ENCODE peak calls at places on chromosomes 12 and 14, in seven cellular contexts. V is CD8-positive, alpha-beta T cell; R is heart left ventricle; T is nephron progenitor cell; W is B cell; S is endodermal cell; K is HepG2. U is an unnamed sample.

GRCh38 chr12:77116277-77116676 is 50.9 kb upstream of the E2F7 start:
- DNase-seq in S (no peak), R (no peak), W (no peak), T (no peak), V (no peak), K (no peak), U (no peak)

GRCh38 chr12:64103821-64104220 is 118.3 kb downstream of the KICS2 start:
- DNase-seq in R (no peak), T (no peak), S (no peak), V (no peak), K (no peak), W (no peak), U (no peak)

GRCh38 chr14:81400852-81401251 is 728 bp upstream of the STON2 start:
- DNase-seq in R (no peak), W (no peak), S (no peak), V (no peak), T (no peak), K (no peak), U (no peak)

GRCh38 chr12:132003846-132004245 is 54.1 kb downstream of the EP400 start:
- DNase-seq in V (no peak), T (no peak), W (no peak), K (no peak), R (no peak), S (no peak), U (no peak)

GRCh38 chr14:96616168-96616681 is 114.0 kb downstream of the PAPOLA start:
- DNase-seq in W (no peak), V (no peak), T (no peak), K (no peak), R (no peak), S (peak; percentile 81), U (no peak)

GRCh38 chr14:88554458-88555286 is at the start of gene PTPN21:
- DNase-seq in S (peak; percentile 91), K (peak; percentile 43), V (no peak), W (peak; percentile 45), T (peak; percentile 87), R (peak; percentile 88), U (peak; percentile 67)

GRCh38 chr14:50447491-50447890 is 50.8 kb upstream of the CDKL1 start:
- DNase-seq in R (no peak), W (no peak), S (no peak), V (no peak), T (no peak), K (no peak), U (no peak)

GRCh38 chr12:83141460-83141994 is 454.8 kb downstream of the TMTC2 start:
- DNase-seq in R (no peak), S (no peak), W (no peak), K (no peak), T (no peak), V (no peak), U (no peak)

GRCh38 chr12:78887008-78887407 is 22.4 kb downstream of the SYT1 start:
- DNase-seq in T (no peak), R (no peak), V (no peak), K (peak; percentile 2), S (peak; percentile 31), W (no peak), U (no peak)

GRCh38 chr12:104588048-104588942 is 131.5 kb downstream of the CHST11 start:
- DNase-seq in W (no peak), V (no peak), R (no peak), S (no peak), T (peak; percentile 19), K (no peak), U (no peak)

GRCh38 chr12:103841690-103842584 is 903 bp upstream of the NT5DC3 start:
- DNase-seq in T (peak; percentile 71), V (peak; percentile 27), K (peak; percentile 40), R (peak; percentile 49), S (peak; percentile 95), W (no peak), U (no peak)

GRCh38 chr14:37580146-37580545 is 14.9 kb downstream of the FOXA1 start:
- DNase-seq in S (no peak), V (no peak), K (no peak), T (no peak), W (no peak), R (no peak), U (no peak)

GRCh38 chr12:13044859-13045384 is 741 bp downstream of the FAM234B start:
- DNase-seq in W (no peak), R (no peak), T (no peak), K (no peak), S (no peak), V (no peak), U (no peak)

GRCh38 chr12:32298917-32299316 is 100.4 kb upstream of the FGD4 start:
- DNase-seq in V (no peak), S (no peak), K (no peak), T (no peak), R (no peak), W (no peak), U (no peak)

GRCh38 chr12:96061864-96062453 is 26.6 kb upstream of the LTA4H start:
- DNase-seq in V (peak; percentile 75), S (peak; percentile 94), R (peak; percentile 71), K (peak; percentile 54), T (peak; percentile 62), W (peak; percentile 89), U (peak; percentile 73)

GRCh38 chr12:53172352-53172751 is 8.2 kb upstream of the ZNF740 start:
- DNase-seq in V (no peak), R (no peak), S (peak; percentile 54), W (no peak), K (no peak), T (no peak), U (no peak)

GRCh38 chr12:13941258-13942249 is 39.8 kb downstream of the GRIN2B start:
- DNase-seq in S (peak; percentile 95), T (peak; percentile 34), V (no peak), W (peak; percentile 24), R (no peak), K (peak; percentile 76), U (peak; percentile 38)

GRCh38 chr14:34713681-34714319 is 593 bp downstream of the CFL2 start:
- DNase-seq in V (peak; percentile 23), R (peak; percentile 40), K (peak; percentile 55), T (no peak), S (no peak), W (no peak), U (peak; percentile 34)

GRCh38 chr12:109767456-109767855 is 53.8 kb downstream of the FAM222A start:
- DNase-seq in V (no peak), S (peak; percentile 23), K (no peak), T (no peak), W (no peak), R (no peak), U (no peak)

GRCh38 chr14:33556382-33557121 is 394.3 kb downstream of the EGLN3 start:
- DNase-seq in K (no peak), V (no peak), R (no peak), S (no peak), W (no peak), T (no peak), U (no peak)

GRCh38 chr12:57085999-57086950 is 2.6 kb upstream of the NAB2 start:
- DNase-seq in R (peak; percentile 82), V (peak; percentile 61), S (peak; percentile 92), T (peak; percentile 61), W (peak; percentile 72), K (peak; percentile 50), U (peak; percentile 45)

DNA sequence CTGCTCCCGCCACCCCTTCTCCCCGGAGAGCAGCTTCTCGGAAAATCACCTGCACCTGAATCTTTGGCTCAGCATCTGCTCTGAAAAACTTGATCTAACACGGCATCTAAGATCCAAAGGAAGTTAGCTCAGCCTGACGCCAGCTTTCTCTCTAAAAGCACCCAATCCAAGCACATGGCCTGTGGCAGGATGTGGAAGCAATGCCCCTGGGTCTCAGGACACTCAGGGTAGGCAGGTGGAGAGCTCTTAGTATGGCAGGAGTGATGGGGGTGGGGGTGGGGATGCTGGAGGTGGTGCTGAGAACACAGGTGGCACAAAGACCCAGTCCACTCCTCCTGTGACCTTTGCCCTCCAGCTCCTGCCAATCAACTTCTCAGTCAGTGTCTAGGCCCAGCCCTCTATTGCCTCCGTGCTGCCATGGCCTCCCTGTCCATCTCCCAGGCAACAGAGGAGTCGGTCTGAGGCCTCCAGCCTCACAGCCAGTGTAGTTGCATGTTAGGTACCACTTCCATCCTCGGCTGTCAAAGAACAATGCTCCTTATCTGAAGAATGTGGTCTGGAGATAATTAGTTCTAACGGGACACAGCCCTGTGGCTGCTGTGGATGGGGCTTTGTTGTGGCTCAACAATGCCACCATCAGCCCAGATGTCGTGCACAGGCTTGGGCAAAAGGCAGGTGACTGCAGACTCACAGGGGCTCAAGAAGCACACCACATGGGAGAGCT is 180.0 kb upstream of the C14orf180 start:
- DNase-seq in V (peak; percentile 25), W (no peak), T (no peak), S (peak; percentile 58), R (no peak), K (no peak), U (no peak)
- TF ChIP-seq CTCF in V (no peak), W (no peak), T (no peak), S (no peak), R (no peak), K (no peak), U (no peak)

GRCh38 chr12:130334399-130334798 is 3.3 kb upstream of the PIWIL1 start:
- DNase-seq in K (no peak), V (no peak), S (no peak), W (no peak), R (no peak), T (no peak), U (no peak)

GRCh38 chr12:130335517-130336392 is 1.9 kb upstream of the PIWIL1 start:
- DNase-seq in R (no peak), W (peak; percentile 33), V (no peak), S (peak; percentile 82), K (peak; percentile 52), T (peak; percentile 57), U (peak; percentile 75)

GRCh38 chr12:130331146-130331545 is 6.5 kb upstream of the PIWIL1 start:
- DNase-seq in K (no peak), V (no peak), R (no peak), S (peak; percentile 68), T (no peak), W (no peak), U (no peak)

GRCh38 chr12:130334937-130335336 is 2.8 kb upstream of the PIWIL1 start:
- DNase-seq in T (no peak), S (peak; percentile 78), K (no peak), W (no peak), R (no peak), V (no peak), U (no peak)

GRCh38 chr12:130333341-130333740 is 4.3 kb upstream of the PIWIL1 start:
- DNase-seq in K (no peak), R (no peak), V (no peak), T (no peak), W (no peak), S (no peak), U (no peak)
- TF ChIP-seq CTCF in K (no peak), R (no peak), V (no peak), T (no peak), W (no peak), S (peak; percentile 53), U (no peak)

GRCh38 chr14:36099619-36100018 is 76.9 kb downstream of the PTCSC3 start:
- DNase-seq in T (no peak), R (no peak), S (no peak), W (no peak), K (no peak), V (no peak), U (no peak)

GRCh38 chr14:36105401-36105800 is 71.1 kb downstream of the PTCSC3 start:
- DNase-seq in R (no peak), K (peak; percentile 21), S (peak; percentile 76), W (no peak), T (peak; percentile 28), V (no peak), U (no peak)
- TF ChIP-seq CTCF in R (no peak), K (peak; percentile 57), S (peak; percentile 81), W (no peak), T (peak; percentile 51), V (no peak), U (peak; percentile 14)

GRCh38 chr12:74111688-74112360 is 425.8 kb upstream of the ATXN7L3B start:
- DNase-seq in V (no peak), R (no peak), T (peak; percentile 44), K (peak; percentile 13), S (peak; percentile 94), W (no peak), U (no peak)
- TF ChIP-seq CTCF in V (no peak), R (no peak), T (peak; percentile 56), K (peak; percentile 63), S (peak; percentile 93), W (no peak), U (peak; percentile 45)

U was measured in GM13977.